ENCODE peak calls at places on chromosomes 12 and 14, in five cellular contexts. One of them, this sample, is unnamed.

GRCh38 chr14:39843881-39844280 is 411.6 kb upstream of the FBXO33 start:
- DNase-seq in cardiac fibroblast: no peak
- DNase-seq in H9: no peak
- DNase-seq in body of pancreas: no peak
- DNase-seq in mesothelial cell of epicardium: no peak
- DNase-seq in this sample: no peak

GRCh38 chr14:48937796-48938195 is 648.4 kb downstream of the RPS29 start:
- DNase-seq in H9: no peak
- DNase-seq in cardiac fibroblast: peak
- DNase-seq in body of pancreas: no peak
- DNase-seq in mesothelial cell of epicardium: no peak
- DNase-seq in this sample: no peak

GRCh38 chr12:125079943-125080645 is 14.9 kb downstream of the AACS start:
- DNase-seq in H9: no peak
- DNase-seq in mesothelial cell of epicardium: no peak
- DNase-seq in cardiac fibroblast: peak
- DNase-seq in body of pancreas: no peak
- DNase-seq in this sample: no peak

GRCh38 chr12:66240106-66240820 is 51.2 kb downstream of the IRAK3 start:
- DNase-seq in mesothelial cell of epicardium: no peak
- DNase-seq in body of pancreas: no peak
- DNase-seq in cardiac fibroblast: no peak
- DNase-seq in H9: no peak
- DNase-seq in this sample: no peak

GRCh38 chr12:107983871-107984480 is 145.1 kb upstream of the WSCD2 start:
- DNase-seq in body of pancreas: no peak
- DNase-seq in H9: no peak
- DNase-seq in mesothelial cell of epicardium: no peak
- DNase-seq in cardiac fibroblast: peak
- DNase-seq in this sample: no peak

GRCh38 chr14:93269341-93270068 is 62.4 kb downstream of the UBR7 start:
- DNase-seq in body of pancreas: no peak
- DNase-seq in cardiac fibroblast: peak
- DNase-seq in mesothelial cell of epicardium: no peak
- DNase-seq in H9: no peak
- DNase-seq in this sample: no peak

GRCh38 chr12:33514893-33515292 is 75.3 kb upstream of the SYT10 start:
- DNase-seq in cardiac fibroblast: peak
- DNase-seq in mesothelial cell of epicardium: no peak
- DNase-seq in body of pancreas: no peak
- DNase-seq in H9: no peak
- DNase-seq in this sample: no peak

GRCh38 chr14:97459180-97459579 is 662.0 kb downstream of the VRK1 start:
- DNase-seq in body of pancreas: no peak
- DNase-seq in H9: no peak
- DNase-seq in cardiac fibroblast: no peak
- DNase-seq in mesothelial cell of epicardium: no peak
- DNase-seq in this sample: no peak

GRCh38 chr14:32472512-32473472 is 143.7 kb downstream of the AKAP6 start:
- DNase-seq in body of pancreas: no peak
- DNase-seq in cardiac fibroblast: peak
- DNase-seq in mesothelial cell of epicardium: no peak
- DNase-seq in H9: no peak
- DNase-seq in this sample: no peak

GRCh38 chr14:94129758-94130414 is 482 bp upstream of the IFI27L2 start:
- DNase-seq in H9: peak
- DNase-seq in body of pancreas: peak
- DNase-seq in mesothelial cell of epicardium: no peak
- DNase-seq in cardiac fibroblast: peak
- DNase-seq in this sample: peak

GRCh38 chr14:24674204-24674970 is 40.4 kb upstream of the GZMB start:
- DNase-seq in body of pancreas: no peak
- DNase-seq in mesothelial cell of epicardium: no peak
- DNase-seq in cardiac fibroblast: no peak
- DNase-seq in H9: no peak
- DNase-seq in this sample: no peak

GRCh38 chr12:92398565-92399309 is 253.1 kb upstream of the BTG1 start:
- DNase-seq in mesothelial cell of epicardium: no peak
- DNase-seq in body of pancreas: no peak
- DNase-seq in H9: no peak
- DNase-seq in cardiac fibroblast: no peak
- DNase-seq in this sample: no peak

GRCh38 chr14:99884834-99885648 is 91.8 kb downstream of the EML1 start:
- DNase-seq in H9: no peak
- DNase-seq in body of pancreas: peak
- DNase-seq in mesothelial cell of epicardium: no peak
- DNase-seq in cardiac fibroblast: peak
- DNase-seq in this sample: no peak

GRCh38 chr14:51453869-51454268 is 197.8 kb upstream of the FRMD6 start:
- DNase-seq in cardiac fibroblast: no peak
- DNase-seq in body of pancreas: no peak
- DNase-seq in H9: no peak
- DNase-seq in mesothelial cell of epicardium: no peak
- DNase-seq in this sample: no peak

GRCh38 chr14:68951051-68951797 is 27.9 kb downstream of the ACTN1 start:
- DNase-seq in mesothelial cell of epicardium: no peak
- DNase-seq in cardiac fibroblast: peak
- DNase-seq in body of pancreas: peak
- DNase-seq in H9: no peak
- DNase-seq in this sample: peak

GRCh38 chr12:41013921-41014642 is 174.0 kb upstream of the PDZRN4 start:
- DNase-seq in mesothelial cell of epicardium: no peak
- DNase-seq in H9: no peak
- DNase-seq in cardiac fibroblast: peak
- DNase-seq in body of pancreas: no peak
- DNase-seq in this sample: no peak

GRCh38 chr12:50252977-50253376 is 30.3 kb downstream of the LIMA1 start:
- DNase-seq in H9: no peak
- DNase-seq in cardiac fibroblast: no peak
- DNase-seq in body of pancreas: no peak
- DNase-seq in mesothelial cell of epicardium: no peak
- DNase-seq in this sample: no peak

GRCh38 chr12:132043216-132043615 is 93.5 kb downstream of the EP400 start:
- DNase-seq in mesothelial cell of epicardium: no peak
- DNase-seq in cardiac fibroblast: no peak
- DNase-seq in body of pancreas: no peak
- DNase-seq in H9: no peak
- DNase-seq in this sample: no peak

GRCh38 chr12:56716458-56716857 is 8.6 kb downstream of the NACA start:
- DNase-seq in H9: no peak
- DNase-seq in mesothelial cell of epicardium: no peak
- DNase-seq in cardiac fibroblast: no peak
- DNase-seq in body of pancreas: no peak
- DNase-seq in this sample: no peak

GRCh38 chr12:2372178-2372577 is 319.4 kb downstream of the CACNA1C start:
- DNase-seq in H9: no peak
- DNase-seq in cardiac fibroblast: no peak
- DNase-seq in mesothelial cell of epicardium: no peak
- DNase-seq in body of pancreas: no peak
- DNase-seq in this sample: no peak

GRCh38 chr14:49508124-49508523 is 78.1 kb downstream of the RPS29 start:
- DNase-seq in H9: no peak
- DNase-seq in mesothelial cell of epicardium: no peak
- DNase-seq in cardiac fibroblast: no peak
- DNase-seq in body of pancreas: no peak
- DNase-seq in this sample: no peak

GRCh38 chr12:121403721-121404120 is 3.8 kb downstream of the RNF34 start:
- DNase-seq in H9: no peak
- DNase-seq in mesothelial cell of epicardium: no peak
- DNase-seq in body of pancreas: no peak
- DNase-seq in cardiac fibroblast: no peak
- DNase-seq in this sample: no peak
- TF ChIP-seq CTCF in H9: no peak
- TF ChIP-seq CTCF in mesothelial cell of epicardium: no peak
- TF ChIP-seq CTCF in body of pancreas: no peak
- TF ChIP-seq CTCF in cardiac fibroblast: no peak
- TF ChIP-seq CTCF in this sample: no peak

GRCh38 chr14:75486317-75486716 is 36.0 kb upstream of the BATF start:
- DNase-seq in H9: no peak
- DNase-seq in cardiac fibroblast: no peak
- DNase-seq in mesothelial cell of epicardium: no peak
- DNase-seq in body of pancreas: no peak
- DNase-seq in this sample: no peak
- TF ChIP-seq CTCF in H9: no peak
- TF ChIP-seq CTCF in cardiac fibroblast: no peak
- TF ChIP-seq CTCF in mesothelial cell of epicardium: no peak
- TF ChIP-seq CTCF in body of pancreas: no peak
- TF ChIP-seq CTCF in this sample: no peak

GRCh38 chr14:61561144-61561543 is 134.2 kb upstream of the HIF1A start:
- DNase-seq in H9: no peak
- DNase-seq in body of pancreas: no peak
- DNase-seq in mesothelial cell of epicardium: no peak
- DNase-seq in cardiac fibroblast: peak
- DNase-seq in this sample: no peak
- TF ChIP-seq CTCF in H9: peak
- TF ChIP-seq CTCF in body of pancreas: no peak
- TF ChIP-seq CTCF in mesothelial cell of epicardium: no peak
- TF ChIP-seq CTCF in cardiac fibroblast: peak
- TF ChIP-seq CTCF in this sample: peak

GRCh38 chr12:62522984-62523383 is 56.4 kb downstream of the MON2 start:
- DNase-seq in body of pancreas: no peak
- DNase-seq in mesothelial cell of epicardium: no peak
- DNase-seq in H9: no peak
- DNase-seq in cardiac fibroblast: peak
- DNase-seq in this sample: no peak
- TF ChIP-seq CTCF in body of pancreas: no peak
- TF ChIP-seq CTCF in mesothelial cell of epicardium: no peak
- TF ChIP-seq CTCF in H9: no peak
- TF ChIP-seq CTCF in cardiac fibroblast: no peak
- TF ChIP-seq CTCF in this sample: peak

GRCh38 chr12:26304273-26304672 is 108.9 kb downstream of the SSPN start:
- DNase-seq in cardiac fibroblast: no peak
- DNase-seq in body of pancreas: no peak
- DNase-seq in mesothelial cell of epicardium: no peak
- DNase-seq in H9: no peak
- DNase-seq in this sample: no peak

DNA sequence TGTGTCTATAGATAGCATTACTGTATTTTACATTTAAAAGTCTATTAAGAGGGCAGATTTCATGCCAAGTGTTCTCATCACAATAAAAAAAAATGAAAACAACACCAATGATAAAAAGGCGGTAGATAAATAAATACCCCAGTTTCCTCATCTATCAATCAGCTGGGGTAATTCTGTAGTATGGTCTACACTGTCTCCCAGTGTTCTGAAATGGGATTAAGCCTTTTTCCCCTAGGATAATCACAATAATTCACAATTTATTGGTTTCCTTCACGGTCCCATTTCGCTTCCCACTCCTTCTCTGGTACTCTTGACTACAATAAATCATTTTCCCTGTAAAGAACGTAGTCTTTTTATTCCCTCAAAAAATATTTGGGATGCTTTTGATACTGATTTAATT is 114.3 kb downstream of the SSPN start:
- DNase-seq in H9: no peak
- DNase-seq in body of pancreas: no peak
- DNase-seq in cardiac fibroblast: no peak
- DNase-seq in mesothelial cell of epicardium: no peak
- DNase-seq in this sample: no peak
- TF ChIP-seq CTCF in H9: no peak
- TF ChIP-seq CTCF in body of pancreas: no peak
- TF ChIP-seq CTCF in cardiac fibroblast: no peak
- TF ChIP-seq CTCF in mesothelial cell of epicardium: no peak
- TF ChIP-seq CTCF in this sample: no peak

GRCh38 chr12:29591140-29592020 is 93.9 kb upstream of the OVCH1 start:
- DNase-seq in body of pancreas: no peak
- DNase-seq in mesothelial cell of epicardium: no peak
- DNase-seq in H9: peak
- DNase-seq in cardiac fibroblast: peak
- DNase-seq in this sample: no peak
- TF ChIP-seq CTCF in body of pancreas: no peak
- TF ChIP-seq CTCF in mesothelial cell of epicardium: no peak
- TF ChIP-seq CTCF in H9: peak
- TF ChIP-seq CTCF in cardiac fibroblast: peak
- TF ChIP-seq CTCF in this sample: peak

GRCh38 chr14:90396342-90397339 is at the start of gene CALM1:
- DNase-seq in body of pancreas: peak
- DNase-seq in cardiac fibroblast: peak
- DNase-seq in mesothelial cell of epicardium: peak
- DNase-seq in H9: peak
- DNase-seq in this sample: peak
- TF ChIP-seq CTCF in body of pancreas: no peak
- TF ChIP-seq CTCF in cardiac fibroblast: no peak
- TF ChIP-seq CTCF in mesothelial cell of epicardium: no peak
- TF ChIP-seq CTCF in H9: no peak
- TF ChIP-seq CTCF in this sample: no peak

GRCh38 chr14:101182476-101182875 is 279.0 kb upstream of the RTL1 start:
- DNase-seq in body of pancreas: no peak
- DNase-seq in H9: peak
- DNase-seq in mesothelial cell of epicardium: no peak
- DNase-seq in cardiac fibroblast: no peak
- DNase-seq in this sample: no peak

GRCh38 chr14:101184104-101184455 is 280.6 kb upstream of the RTL1 start:
- DNase-seq in body of pancreas: no peak
- DNase-seq in H9: no peak
- DNase-seq in cardiac fibroblast: no peak
- DNase-seq in mesothelial cell of epicardium: no peak
- DNase-seq in this sample: peak

GRCh38 chr14:101184562-101184961 is 281.0 kb upstream of the RTL1 start:
- DNase-seq in H9: no peak
- DNase-seq in body of pancreas: no peak
- DNase-seq in mesothelial cell of epicardium: no peak
- DNase-seq in cardiac fibroblast: no peak
- DNase-seq in this sample: no peak

GRCh38 chr14:101185081-101185835 is 281.7 kb upstream of the RTL1 start:
- DNase-seq in cardiac fibroblast: no peak
- DNase-seq in body of pancreas: no peak
- DNase-seq in H9: no peak
- DNase-seq in mesothelial cell of epicardium: no peak
- DNase-seq in this sample: no peak

DNA sequence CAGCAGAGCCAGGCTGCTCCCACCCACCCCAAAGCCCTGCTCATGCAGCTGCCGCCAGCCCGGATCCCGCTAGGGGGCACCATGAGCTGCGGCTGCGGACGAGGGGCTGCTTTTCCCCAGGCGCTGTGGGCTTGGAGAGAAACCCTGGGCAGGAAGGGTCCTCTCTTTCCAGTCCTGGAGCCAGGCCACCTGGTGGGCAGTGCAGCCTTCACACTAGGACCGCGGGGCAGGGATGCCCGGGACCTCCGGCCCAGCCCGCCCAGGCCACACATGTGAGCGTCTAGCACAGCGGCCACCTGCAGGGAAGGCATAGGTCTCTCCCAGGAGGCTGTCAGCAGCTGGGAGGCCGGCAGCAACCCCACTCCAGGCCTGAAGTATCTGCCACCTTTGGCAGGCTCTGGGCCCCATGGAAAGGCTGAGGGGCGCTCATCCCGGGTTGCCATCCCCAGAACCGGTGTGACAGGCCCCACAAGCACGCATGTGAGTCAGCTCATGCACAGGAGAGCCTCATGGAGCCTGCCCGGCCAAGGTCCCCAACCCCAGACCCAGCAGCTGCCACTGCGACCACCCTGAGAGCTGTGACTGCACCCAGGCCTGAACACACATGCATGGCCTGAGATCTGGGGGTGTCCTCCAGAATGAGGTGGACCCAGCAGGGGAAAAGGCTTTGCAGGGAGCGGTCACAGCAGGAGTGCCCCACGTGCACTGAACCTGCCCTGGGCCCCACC is 280.0 kb upstream of the RTL1 start:
- DNase-seq in cardiac fibroblast: no peak
- DNase-seq in mesothelial cell of epicardium: peak
- DNase-seq in H9: peak
- DNase-seq in body of pancreas: no peak
- DNase-seq in this sample: peak
- TF ChIP-seq CTCF in cardiac fibroblast: peak
- TF ChIP-seq CTCF in mesothelial cell of epicardium: peak
- TF ChIP-seq CTCF in H9: peak
- TF ChIP-seq CTCF in body of pancreas: peak
- TF ChIP-seq CTCF in this sample: peak

This sample was measured in osteocyte.